ENCODE peak calls at places on chromosomes 7 and 10, in six cellular contexts. G, R, I, X, J and B are unnamed samples. For H3K4me1, the result is how much of the 10 kb centered on the place peaks cover.

GRCh38 chr7:83528925-83529423 is 120.0 kb downstream of the SEMA3E start:
- DNase-seq in J (no peak), G (no peak), I (no peak), R (no peak), X (no peak), B (no peak)

GRCh38 chr7:101554584-101555268 is 74.4 kb downstream of the MYL10 start:
- DNase-seq in X (no peak), G (no peak), J (no peak), R (no peak), I (no peak), B (no peak)

GRCh38 chr7:130829415-130829814 is 95.4 kb upstream of the KLF14 start:
- DNase-seq in I (no peak), J (no peak), R (no peak), G (no peak), X (no peak), B (no peak)

GRCh38 chr10:89476676-89477075 is 58.7 kb downstream of the SLC16A12 start:
- DNase-seq in G (no peak), R (no peak), X (no peak), J (no peak), I (no peak), B (no peak)

GRCh38 chr7:15011289-15011688 is 108.7 kb upstream of the DGKB start:
- DNase-seq in X (no peak), I (peak), R (no peak), G (no peak), J (no peak), B (no peak)

GRCh38 chr7:105185290-105186010 is 171.4 kb downstream of the KMT2E start:
- DNase-seq in G (no peak), R (peak), X (no peak), J (no peak), I (no peak), B (no peak)

GRCh38 chr7:92916751-92917369 is 80.5 kb upstream of the CDK6 start:
- DNase-seq in J (no peak), X (peak), I (peak), R (peak), G (peak), B (no peak)

GRCh38 chr10:126911301-126911700 is 6.1 kb downstream of the DOCK1 start:
- DNase-seq in X (no peak), R (no peak), G (no peak), J (no peak), I (no peak), B (no peak)

GRCh38 chr7:126026421-126027088 is 1096.9 kb upstream of the POT1 start:
- DNase-seq in G (peak), J (no peak), I (peak), X (no peak), R (no peak), B (no peak)

GRCh38 chr10:24382979-24383663 is 174.2 kb downstream of the KIAA1217 start:
- DNase-seq in J (no peak), X (no peak), G (no peak), I (no peak), R (no peak), B (peak)

GRCh38 chr10:100480002-100480401 is 17.2 kb downstream of the WNT8B start:
- DNase-seq in G (no peak), X (no peak), R (no peak), J (no peak), I (no peak), B (no peak)

GRCh38 chr7:117562732-117563131 is 82.9 kb downstream of the CFTR start:
- DNase-seq in X (no peak), J (no peak), R (no peak), I (no peak), G (no peak), B (no peak)

GRCh38 chr7:150854066-150855000 is 2.0 kb downstream of the AOC1 start:
- DNase-seq in J (no peak), I (no peak), G (no peak), X (no peak), R (no peak), B (no peak)

GRCh38 chr10:8072211-8072610 is 17.7 kb downstream of the GATA3 start:
- DNase-seq in I (no peak), R (no peak), G (no peak), J (no peak), X (peak), B (no peak)

GRCh38 chr10:8071006-8071405 is 16.5 kb downstream of the GATA3 start:
- DNase-seq in R (no peak), G (no peak), J (no peak), X (no peak), I (no peak), B (no peak)

GRCh38 chr10:8070440-8070839 is 16.0 kb downstream of the GATA3 start:
- DNase-seq in R (no peak), X (no peak), I (no peak), G (no peak), J (no peak), B (no peak)

GRCh38 chr10:8069627-8070026 is 15.1 kb downstream of the GATA3 start:
- DNase-seq in J (no peak), R (no peak), G (no peak), X (no peak), I (no peak), B (no peak)

GRCh38 chr10:8071666-8072065 is 17.2 kb downstream of the GATA3 start:
- DNase-seq in J (no peak), I (no peak), R (no peak), G (no peak), X (no peak), B (no peak)
- H3K4me1 ChIP-seq in J (under half), I (under half), R (under half), G (under half), X (under half), B (under half)

DNA sequence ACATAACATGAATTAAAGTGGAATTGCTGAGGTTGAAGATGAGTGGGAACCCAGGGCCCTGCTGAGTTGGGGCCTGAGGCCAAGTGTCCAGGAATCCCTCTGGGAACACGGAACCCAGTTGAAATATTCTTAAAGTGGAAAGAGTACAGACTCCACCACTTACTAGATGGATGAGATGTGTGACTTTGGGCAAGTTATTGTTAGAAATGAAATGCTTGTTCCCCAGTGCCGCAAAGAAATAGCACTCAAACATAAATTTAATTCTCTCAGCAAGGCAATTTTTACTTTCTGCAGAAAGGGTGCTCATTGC is 54.5 kb downstream of the CCNY start:
- DNase-seq in G (no peak), X (no peak), I (no peak), J (no peak), R (no peak), B (no peak)
- H3K27ac ChIP-seq in G (no peak), X (no peak), I (no peak), J (no peak), R (no peak), B (no peak)

GRCh38 chr10:62336404-62336803 is 37.8 kb upstream of the ZNF365 start:
- DNase-seq in X (no peak), I (no peak), J (no peak), R (no peak), G (no peak), B (no peak)
- TF ChIP-seq EZH2phosphoT487 in X (no peak), I (no peak), J (no peak), R (no peak), G (no peak), B (no peak)

GRCh38 chr7:114835861-114836260 is 86.0 kb upstream of the MDFIC start:
- DNase-seq in J (no peak), G (no peak), R (no peak), I (no peak), X (no peak), B (no peak)
- H3K4me1 ChIP-seq in J (under half), G (under half), R (under half), I (under half), X (under half), B (under half)